ENCODE peak calls at places on chromosomes 16 and 17, in five cellular contexts. J is dorsolateral prefrontal cortex, O is Peyer's patch, V is uterus, T is pancreas. K is an unnamed sample. For H3K27me3, the result is how much of the 10 kb centered on the place peaks cover.

GRCh38 chr17:20089795-20090547 is 80.8 kb downstream of the SPECC1 start:
- DNase-seq in J (no peak), O (no peak), V (no peak), T (no peak), K (no peak)

GRCh38 chr17:79135628-79136405 is 61.2 kb downstream of the ENGASE start:
- DNase-seq in J (no peak), O (no peak), V (no peak), T (no peak), K (no peak)

GRCh38 chr16:57502048-57502775 is 15.9 kb upstream of the DOK4 start:
- DNase-seq in J (no peak), O (no peak), V (no peak), T (no peak), K (no peak)

GRCh38 chr17:48522990-48523389 is 7.8 kb downstream of the HOXB1 start:
- DNase-seq in J (no peak), O (no peak), V (no peak), T (no peak), K (no peak)

GRCh38 chr16:82949016-82949415 is 322.2 kb downstream of the CDH13 start:
- DNase-seq in J (no peak), O (no peak), V (no peak), T (no peak), K (no peak)

GRCh38 chr16:8713635-8714097 is 39.2 kb downstream of the ABAT start:
- DNase-seq in J (peak), O (no peak), V (no peak), T (no peak), K (no peak)

GRCh38 chr16:54171855-54172537 is 114.6 kb downstream of the IRX3 start:
- DNase-seq in J (no peak), O (no peak), V (no peak), T (peak), K (no peak)

GRCh38 chr16:47262938-47263337 is 119.2 kb upstream of the NETO2 start:
- DNase-seq in J (no peak), O (no peak), V (no peak), T (no peak), K (no peak)

GRCh38 chr16:55301385-55302008 is 22.5 kb upstream of the IRX6 start:
- DNase-seq in J (no peak), O (no peak), V (no peak), T (no peak), K (no peak)

GRCh38 chr17:62987136-62987535 is 21.1 kb downstream of the TANC2 start:
- DNase-seq in J (no peak), O (no peak), V (no peak), T (no peak), K (no peak)

GRCh38 chr16:75309156-75309555 is 57.7 kb upstream of the BCAR1 start:
- DNase-seq in J (no peak), O (no peak), V (no peak), T (no peak), K (no peak)

GRCh38 chr16:75310541-75310940 is 59.1 kb upstream of the BCAR1 start:
- DNase-seq in J (no peak), O (no peak), V (no peak), T (no peak), K (no peak)

GRCh38 chr16:75312875-75313274 is 61.5 kb upstream of the BCAR1 start:
- DNase-seq in J (no peak), O (no peak), V (no peak), T (no peak), K (no peak)

GRCh38 chr16:75309899-75310430 is 58.5 kb upstream of the BCAR1 start:
- DNase-seq in J (no peak), O (peak), V (no peak), T (no peak), K (no peak)

DNA sequence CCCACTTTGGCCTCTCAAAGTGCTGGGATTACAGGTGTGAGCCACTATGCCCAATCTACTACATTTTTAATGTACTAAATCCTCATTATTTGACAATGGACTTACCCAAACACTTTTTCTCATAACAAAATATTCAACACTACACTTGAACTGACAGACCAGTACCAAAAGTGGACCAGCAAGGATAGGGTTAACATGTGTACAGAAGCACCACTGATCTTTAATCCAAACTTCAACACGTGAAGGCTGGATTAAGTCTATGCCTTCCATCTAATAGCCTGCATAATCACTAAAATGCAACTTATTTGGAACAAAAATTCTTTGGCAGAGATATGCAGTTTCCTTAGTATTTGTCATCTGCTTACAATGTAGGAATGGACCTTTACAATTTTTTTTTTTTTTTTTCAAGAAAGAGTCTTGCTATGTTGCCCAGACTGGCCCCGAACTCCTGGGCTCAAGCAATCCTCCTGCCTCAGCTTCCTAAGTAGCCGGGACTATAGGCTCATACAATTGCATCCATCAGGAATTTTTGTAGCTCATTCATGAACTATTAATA is 60.0 kb upstream of the BCAR1 start:
- DNase-seq in J (no peak), O (no peak), V (no peak), T (no peak), K (no peak)
- H3K27ac ChIP-seq in J (peak), O (no peak), V (no peak), T (no peak), K (no peak)

GRCh38 chr16:75326333-75326732 is 74.9 kb upstream of the BCAR1 start:
- DNase-seq in J (no peak), O (no peak), V (no peak), T (no peak), K (no peak)

GRCh38 chr16:75333770-75334169 is 82.3 kb upstream of the BCAR1 start:
- DNase-seq in J (no peak), O (no peak), V (no peak), T (no peak), K (no peak)

GRCh38 chr16:75329933-75330332 is 78.5 kb upstream of the BCAR1 start:
- DNase-seq in J (no peak), O (no peak), V (no peak), T (no peak), K (no peak)
- H3K27me3 ChIP-seq in J (under half), O (under half), V (under half), T (under half), K (under half)

GRCh38 chr17:1485311-1485747 is 7.2 kb downstream of the MYO1C start:
- DNase-seq in J (no peak), O (peak), V (peak), T (peak), K (peak)

GRCh38 chr17:1484586-1485310 is 7.7 kb downstream of the MYO1C start:
- DNase-seq in J (no peak), O (peak), V (peak), T (peak), K (peak)

GRCh38 chr17:1482686-1483445 is 9.6 kb downstream of the MYO1C start:
- DNase-seq in J (no peak), O (no peak), V (no peak), T (no peak), K (no peak)

GRCh38 chr17:1485748-1486376 is 6.6 kb downstream of the MYO1C start:
- DNase-seq in J (no peak), O (peak), V (peak), T (peak), K (peak)

GRCh38 chr17:1484060-1484535 is 8.4 kb downstream of the MYO1C start:
- DNase-seq in J (no peak), O (no peak), V (no peak), T (peak), K (peak)
- H3K27ac ChIP-seq in J (no peak), O (peak), V (peak), T (peak), K (peak)

GRCh38 chr17:38599398-38599856 is 6.3 kb downstream of the SRCIN1 start:
- DNase-seq in J (no peak), O (no peak), V (no peak), T (no peak), K (no peak)

GRCh38 chr17:38598995-38599394 is 6.8 kb downstream of the SRCIN1 start:
- DNase-seq in J (no peak), O (no peak), V (no peak), T (no peak), K (no peak)

GRCh38 chr17:38600416-38600815 is 5.3 kb downstream of the SRCIN1 start:
- DNase-seq in J (no peak), O (no peak), V (no peak), T (no peak), K (no peak)

GRCh38 chr17:38597375-38597774 is 8.4 kb downstream of the SRCIN1 start:
- DNase-seq in J (no peak), O (no peak), V (no peak), T (no peak), K (no peak)

GRCh38 chr17:38598536-38598935 is 7.2 kb downstream of the SRCIN1 start:
- DNase-seq in J (peak), O (peak), V (no peak), T (peak), K (no peak)
- H3K27me3 ChIP-seq in J (under half), O (under half), V (under half), T (under half), K (under half)

GRCh38 chr17:74797824-74798223 is 21.7 kb upstream of the NAT9 start:
- DNase-seq in J (no peak), O (no peak), V (no peak), T (no peak), K (no peak)
- H3K27ac ChIP-seq in J (no peak), O (no peak), V (no peak), T (no peak), K (no peak)

DNA sequence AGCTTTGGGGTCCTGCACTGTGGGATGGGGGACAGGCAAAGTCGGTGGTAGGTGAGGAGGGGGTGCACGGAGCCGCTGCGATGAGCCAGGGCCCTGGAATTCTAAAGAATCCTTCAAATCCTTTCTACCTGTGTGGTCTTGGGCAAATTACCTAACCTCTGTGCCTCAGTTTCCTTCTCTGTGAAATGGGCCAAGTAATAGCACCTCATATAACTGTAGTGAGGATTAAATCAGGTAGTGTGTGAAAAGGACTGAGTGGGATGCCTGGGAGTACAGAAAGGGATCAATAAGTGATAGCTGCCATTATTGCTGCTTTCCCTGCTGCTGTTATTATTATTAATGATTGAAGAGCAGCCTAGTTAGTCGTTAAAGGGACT is 929 bp downstream of the SCNN1G start:
- DNase-seq in J (no peak), O (no peak), V (no peak), T (no peak), K (no peak)
- H3K27me3 ChIP-seq in J (under half), O (under half), V (under half), T (under half), K (under half)

GRCh38 chr17:2105663-2106062 is 50.8 kb downstream of the HIC1 start:
- DNase-seq in J (no peak), O (no peak), V (no peak), T (no peak), K (no peak)

GRCh38 chr17:2103456-2103855 is 48.6 kb downstream of the HIC1 start:
- DNase-seq in J (no peak), O (no peak), V (no peak), T (no peak), K (no peak)

GRCh38 chr17:2102931-2103398 is 48.1 kb downstream of the HIC1 start:
- DNase-seq in J (no peak), O (no peak), V (no peak), T (no peak), K (no peak)

GRCh38 chr17:2106308-2106707 is 51.4 kb downstream of the HIC1 start:
- DNase-seq in J (no peak), O (no peak), V (no peak), T (no peak), K (no peak)

GRCh38 chr17:2101448-2102257 is 46.8 kb downstream of the HIC1 start:
- DNase-seq in J (no peak), O (peak), V (peak), T (peak), K (no peak)
- H3K27ac ChIP-seq in J (no peak), O (peak), V (no peak), T (peak), K (no peak)

GRCh38 chr17:82386256-82386831 is 14.8 kb downstream of the UTS2R start:
- DNase-seq in J (no peak), O (no peak), V (peak), T (no peak), K (no peak)

GRCh38 chr17:82383411-82383810 is 11.8 kb downstream of the UTS2R start:
- DNase-seq in J (no peak), O (no peak), V (no peak), T (no peak), K (no peak)

GRCh38 chr17:82385559-82386255 is 14.1 kb downstream of the UTS2R start:
- DNase-seq in J (no peak), O (no peak), V (no peak), T (no peak), K (no peak)

GRCh38 chr17:82384051-82384729 is 12.6 kb downstream of the UTS2R start:
- DNase-seq in J (no peak), O (no peak), V (no peak), T (peak), K (no peak)

DNA sequence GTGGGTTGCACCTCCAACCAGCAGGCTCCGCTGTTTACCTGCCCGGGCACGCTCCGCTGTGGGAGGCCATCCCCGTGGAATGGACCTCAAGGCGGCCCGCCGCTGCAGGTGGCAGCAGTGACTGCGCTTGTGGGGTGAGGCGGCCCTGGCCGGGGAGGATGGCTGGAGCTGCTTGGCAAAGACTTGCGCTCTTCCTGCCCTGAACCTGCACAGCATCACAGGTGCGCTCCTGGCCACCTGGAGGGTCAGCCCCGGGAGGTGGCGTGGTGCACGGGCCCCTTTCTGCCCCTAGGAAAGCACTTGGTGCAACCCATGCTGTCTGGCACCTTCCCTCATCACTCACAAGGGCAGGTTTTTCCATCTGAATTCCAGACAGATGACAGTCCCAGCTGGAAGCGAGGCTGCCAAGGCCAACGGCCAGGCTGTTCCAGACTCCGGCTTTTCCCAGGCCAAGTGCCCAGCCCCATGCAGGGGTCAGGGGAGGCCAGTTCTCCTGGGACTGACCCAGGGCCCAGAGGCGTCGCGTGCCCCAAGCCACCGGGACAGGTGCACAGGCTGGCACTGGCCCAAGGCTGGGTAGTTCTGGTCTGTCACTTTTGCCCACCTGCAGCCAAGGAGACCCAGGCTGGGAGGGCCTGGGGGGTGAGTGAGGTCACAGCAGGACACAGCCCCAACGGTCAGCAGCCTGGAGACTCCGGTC is 13.3 kb downstream of the UTS2R start:
- DNase-seq in J (no peak), O (no peak), V (no peak), T (peak), K (no peak)
- H3K27me3 ChIP-seq in J (under half), O (under half), V (under half), T (under half), K (under half)

GRCh38 chr17:2911035-2911754 is 115.0 kb downstream of the RAP1GAP2 start:
- DNase-seq in J (no peak), O (no peak), V (no peak), T (no peak), K (no peak)
- H3K27ac ChIP-seq in J (no peak), O (no peak), V (no peak), T (no peak), K (no peak)

DNA sequence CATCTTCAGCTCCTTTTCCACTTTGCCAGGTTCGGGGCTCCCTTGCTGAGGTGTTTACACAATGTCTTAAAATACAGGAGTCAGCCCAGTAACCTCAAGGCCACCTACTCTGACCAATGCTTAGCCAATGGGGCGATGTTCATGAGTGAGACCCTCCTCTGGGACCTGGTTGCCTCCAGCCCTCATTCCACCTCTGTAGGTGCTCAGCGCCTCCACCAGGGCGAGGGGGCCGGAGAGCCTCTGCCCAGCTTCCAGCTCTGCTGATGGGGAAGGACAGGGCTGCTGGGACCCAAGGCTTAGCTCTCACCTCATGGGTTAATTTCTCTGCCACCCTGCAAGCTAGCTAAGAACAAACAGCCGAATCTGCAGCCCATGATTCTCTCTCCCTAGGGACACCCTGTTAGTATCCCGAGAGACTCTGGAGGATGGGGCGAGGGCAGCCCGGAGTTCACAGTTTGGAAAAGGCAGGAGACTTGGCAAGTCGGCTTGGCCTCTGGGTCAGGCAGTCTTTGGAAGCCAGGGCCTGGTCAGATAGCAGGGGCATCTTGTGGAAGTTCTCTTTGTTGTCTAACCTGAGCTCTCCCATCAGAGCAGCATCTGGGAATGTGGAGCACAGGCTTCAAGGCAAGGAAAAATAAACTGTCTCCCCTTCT is 16.2 kb downstream of the SRCIN1 start:
- DNase-seq in J (no peak), O (no peak), V (no peak), T (no peak), K (no peak)
- H3K27me3 ChIP-seq in J (under half), O (under half), V (under half), T (under half), K (under half)